ENCODE peak calls at places on chromosome 11, in seven cellular contexts. N is stimulated activated CD4-positive, alpha-beta T cell treated with anti-CD3 and anti-CD28 coated beads, Interleukin-12 subunit alpha, Interleukin-12 subunit beta, amount 100 ng/mL, for 48 hours; Z is fibroblast of mammary gland; T is stimulated activated naive CD4-positive, alpha-beta T cell treated with Interleukin-2 at 50 U/mL for 16 hours; F is lower leg skin; U is AG04450; V is retina. H is an unnamed sample.

GRCh38 chr11:128516467-128516778 is 70.9 kb downstream of the ETS1 start:
- DNase-seq in T (no peak), Z (no peak), N (no peak), F (no peak), V (no peak), U (no peak), H (no peak)

GRCh38 chr11:6387811-6388599 is 2.3 kb upstream of the SMPD1 start:
- DNase-seq in T (no peak), U (no peak), Z (peak), N (no peak), F (no peak), V (no peak), H (peak)

GRCh38 chr11:41201156-41201555 is 258.3 kb downstream of the LRRC4C start:
- DNase-seq in F (no peak), Z (peak), N (peak), T (no peak), V (peak), U (no peak), H (peak)

GRCh38 chr11:70715636-70716035 is 317.3 kb downstream of the CTTN start:
- DNase-seq in U (no peak), T (no peak), Z (no peak), V (no peak), N (no peak), F (no peak), H (no peak)

GRCh38 chr11:83275888-83276641 is 10.1 kb downstream of the CCDC90B start:
- DNase-seq in V (no peak), T (no peak), N (no peak), F (no peak), Z (no peak), U (no peak), H (no peak)

GRCh38 chr11:70191495-70192140 is 11.5 kb upstream of the FADD start:
- DNase-seq in V (peak), T (peak), N (peak), U (no peak), Z (peak), F (no peak), H (peak)

GRCh38 chr11:121091492-121092179 is 9.4 kb upstream of the TECTA start:
- DNase-seq in T (no peak), U (no peak), F (no peak), N (no peak), V (no peak), Z (no peak), H (no peak)

GRCh38 chr11:75668508-75669297 is at the start of gene MAP6:
- DNase-seq in F (no peak), N (no peak), V (peak), T (no peak), U (no peak), Z (no peak), H (peak)

GRCh38 chr11:12159351-12160099 is 49.1 kb downstream of the MICAL2 start:
- DNase-seq in U (peak), F (no peak), Z (peak), V (no peak), N (no peak), T (no peak), H (peak)

H was measured in cardiac fibroblast.